ENCODE peak calls at places on chromosomes 12 and 14, in nine cellular contexts. K is activated CD8-positive, alpha-beta T cell treated with anti-CD3 and anti-CD28 coated beads, Interleukin-2, amount 10 ng/mL, durations not matched to agents 7 days and 5 days; A is stromal cell of bone marrow; V is DMS53; X is retina; C is EL; N is activated CD8-positive, alpha-beta memory T cell treated with anti-CD3 and anti-CD28 coated beads for 1 hour; Y is NCI-H446; Z is GM19239. S is an unnamed sample.

GRCh38 chr12:49057888-49058287 is 2.7 kb downstream of the KMT2D start:
- DNase-seq in K (no peak), A (no peak), V (peak), X (no peak), C (peak), N (no peak), Y (no peak), Z (no peak), S (no peak)

GRCh38 chr12:1282670-1283361 is 291.8 kb downstream of the ERC1 start:
- DNase-seq in K (no peak), A (no peak), V (no peak), X (no peak), C (no peak), N (no peak), Y (peak), Z (no peak), S (no peak)

GRCh38 chr14:88856786-88857366 is 32.4 kb downstream of the TTC8 start:
- DNase-seq in K (no peak), A (no peak), V (no peak), X (no peak), C (peak), N (no peak), Y (no peak), Z (no peak), S (no peak)

GRCh38 chr14:22895402-22895801 is 12.4 kb downstream of the REM2 start:
- DNase-seq in K (no peak), A (no peak), V (no peak), X (no peak), C (no peak), N (no peak), Y (no peak), Z (no peak), S (no peak)

GRCh38 chr14:24189460-24189859 is 844 bp upstream of the IPO4 start:
- DNase-seq in K (no peak), A (no peak), V (no peak), X (no peak), C (no peak), N (no peak), Y (no peak), Z (no peak), S (no peak)

GRCh38 chr12:49987620-49988303 is 15.0 kb downstream of the AQP6 start:
- DNase-seq in K (no peak), A (no peak), V (no peak), X (no peak), C (no peak), N (no peak), Y (peak), Z (no peak), S (peak)

GRCh38 chr12:99984271-99985128 is at the start of gene ANKS1B:
- DNase-seq in K (no peak), A (no peak), V (peak), X (peak), C (peak), N (no peak), Y (peak), Z (peak), S (peak)

GRCh38 chr12:57830393-57830792 is 11.9 kb upstream of the AVIL start:
- DNase-seq in K (no peak), A (no peak), V (no peak), X (no peak), C (no peak), N (no peak), Y (no peak), Z (no peak), S (no peak)

GRCh38 chr12:127620956-127621355 is 646.0 kb upstream of the TMEM132C start:
- DNase-seq in K (no peak), A (no peak), V (peak), X (peak), C (no peak), N (no peak), Y (no peak), Z (no peak), S (no peak)

GRCh38 chr14:69355955-69356321 is 42.2 kb downstream of the ERH start:
- DNase-seq in K (no peak), A (peak), V (no peak), X (no peak), C (peak), N (no peak), Y (peak), Z (no peak), S (no peak)

GRCh38 chr12:49720214-49720613 is 13.0 kb upstream of the FMNL3 start:
- DNase-seq in K (no peak), A (no peak), V (no peak), X (no peak), C (no peak), N (no peak), Y (no peak), Z (no peak), S (no peak)

GRCh38 chr14:75615200-75615599 is 36.8 kb downstream of the FLVCR2 start:
- DNase-seq in K (no peak), A (no peak), V (no peak), X (no peak), C (no peak), N (no peak), Y (no peak), Z (no peak), S (no peak)

GRCh38 chr14:61438860-61439765 is 117.7 kb downstream of the PRKCH start:
- DNase-seq in K (peak), A (peak), V (peak), X (no peak), C (peak), N (no peak), Y (no peak), Z (peak), S (no peak)

GRCh38 chr12:124493809-124494750 is 73.3 kb downstream of the NCOR2 start:
- DNase-seq in K (peak), A (no peak), V (no peak), X (no peak), C (no peak), N (no peak), Y (no peak), Z (peak), S (no peak)

GRCh38 chr12:124395284-124395752 is 100.4 kb downstream of the RFLNA start:
- DNase-seq in K (no peak), A (no peak), V (no peak), X (peak), C (peak), N (no peak), Y (no peak), Z (no peak), S (peak)

GRCh38 chr14:48792376-48793024 is 793.7 kb downstream of the RPS29 start:
- DNase-seq in K (no peak), A (no peak), V (peak), X (no peak), C (no peak), N (no peak), Y (no peak), Z (no peak), S (no peak)

GRCh38 chr12:3129301-3130052 is 52.3 kb downstream of the TSPAN9 start:
- DNase-seq in K (peak), A (no peak), V (no peak), X (no peak), C (peak), N (no peak), Y (no peak), Z (no peak), S (no peak)

GRCh38 chr12:107560194-107560905 is 125.2 kb upstream of the PWP1 start:
- DNase-seq in K (no peak), A (no peak), V (no peak), X (peak), C (no peak), N (no peak), Y (no peak), Z (no peak), S (no peak)

GRCh38 chr14:96194657-96195431 is 9.8 kb upstream of the BDKRB2 start:
- DNase-seq in K (no peak), A (no peak), V (no peak), X (no peak), C (no peak), N (no peak), Y (no peak), Z (no peak), S (no peak)

GRCh38 chr12:111953455-111953854 is 59.5 kb downstream of the TMEM116 start:
- DNase-seq in K (no peak), A (peak), V (no peak), X (no peak), C (no peak), N (no peak), Y (no peak), Z (no peak), S (no peak)

GRCh38 chr12:108969622-108970021 is 51.2 kb downstream of the SVOP start:
- DNase-seq in K (no peak), A (no peak), V (no peak), X (no peak), C (no peak), N (no peak), Y (no peak), Z (no peak), S (no peak)

GRCh38 chr12:25592725-25593495 is 39.8 kb upstream of the LMNTD1 start:
- DNase-seq in K (no peak), A (no peak), V (no peak), X (no peak), C (no peak), N (no peak), Y (no peak), Z (no peak), S (no peak)

GRCh38 chr12:26630546-26631027 is 202.4 kb downstream of the ITPR2 start:
- DNase-seq in K (no peak), A (peak), V (no peak), X (peak), C (peak), N (no peak), Y (no peak), Z (no peak), S (no peak)

GRCh38 chr12:77016621-77017020 is 48.7 kb downstream of the E2F7 start:
- DNase-seq in K (no peak), A (no peak), V (no peak), X (no peak), C (no peak), N (no peak), Y (no peak), Z (no peak), S (no peak)

GRCh38 chr12:61993734-61994345 is 266.4 kb upstream of the USP15 start:
- DNase-seq in K (no peak), A (no peak), V (peak), X (no peak), C (peak), N (no peak), Y (no peak), Z (no peak), S (no peak)

GRCh38 chr14:58428011-58428807 is 690 bp downstream of the KIAA0586 start:
- DNase-seq in K (peak), A (peak), V (peak), X (no peak), C (peak), N (no peak), Y (peak), Z (no peak), S (no peak)

GRCh38 chr14:103675957-103676356 is 39.3 kb downstream of the XRCC3 start:
- DNase-seq in K (no peak), A (no peak), V (no peak), X (no peak), C (no peak), N (no peak), Y (no peak), Z (no peak), S (no peak)

GRCh38 chr12:7176595-7176994 is 12.9 kb upstream of the PEX5 start:
- DNase-seq in K (no peak), A (no peak), V (no peak), X (no peak), C (no peak), N (no peak), Y (no peak), Z (no peak), S (no peak)

GRCh38 chr12:70243510-70244331 is 488 bp downstream of the CNOT2 start:
- DNase-seq in K (peak), A (no peak), V (peak), X (peak), C (peak), N (peak), Y (peak), Z (peak), S (peak)

GRCh38 chr12:32545413-32545970 is 133.6 kb upstream of the DNM1L start:
- DNase-seq in K (no peak), A (no peak), V (no peak), X (no peak), C (no peak), N (no peak), Y (peak), Z (no peak), S (no peak)

GRCh38 chr12:108773798-108774788 is 42.8 kb upstream of the CORO1C start:
- DNase-seq in K (no peak), A (peak), V (peak), X (no peak), C (peak), N (no peak), Y (no peak), Z (no peak), S (peak)

GRCh38 chr12:112107306-112107705 is 1.3 kb downstream of the NAA25 start:
- DNase-seq in K (no peak), A (no peak), V (no peak), X (no peak), C (no peak), N (no peak), Y (no peak), Z (no peak), S (no peak)

S was measured in glutamatergic neuron.